ENCODE peak calls at places on chromosomes 16 and 17, in ten cellular contexts. N, A, S, H, E, Q, Y, B, G and L are unnamed samples.

GRCh38 chr17:2263183-2263954 is 40.2 kb downstream of the SMG6 start:
- DNase-seq in Y (no peak), E (no peak), S (no peak), G (no peak), N (no peak), B (no peak), Q (no peak), H (no peak), A (no peak), L (no peak)

GRCh38 chr16:87949071-87949744 is 2.0 kb upstream of the BANP start:
- DNase-seq in E (no peak), G (no peak), A (no peak), Q (no peak), B (no peak), N (no peak), H (no peak), S (no peak), Y (no peak), L (no peak)

GRCh38 chr17:21774263-21774662 is 81.9 kb downstream of the KCNJ18 start:
- DNase-seq in Y (no peak), E (no peak), G (no peak), S (no peak), A (no peak), N (no peak), H (no peak), B (no peak), Q (no peak), L (no peak)

GRCh38 chr17:30950669-30951399 is 20.0 kb upstream of the RNF135 start:
- DNase-seq in Y (peak), E (peak), B (no peak), H (no peak), Q (peak), S (peak), N (no peak), G (no peak), A (no peak), L (peak)

GRCh38 chr16:87661561-87661960 is 59.3 kb downstream of the JPH3 start:
- DNase-seq in Y (no peak), H (no peak), A (peak), B (no peak), S (no peak), N (no peak), E (peak), Q (peak), G (peak), L (no peak)

GRCh38 chr17:48636177-48637018 is 10.2 kb upstream of the HOXB9 start:
- DNase-seq in Y (no peak), B (peak), E (peak), N (no peak), S (no peak), Q (peak), G (peak), H (peak), A (peak), L (peak)

GRCh38 chr17:66807182-66807581 is 27.7 kb upstream of the CACNG5 start:
- DNase-seq in B (no peak), G (no peak), N (peak), Q (no peak), A (no peak), E (no peak), S (no peak), H (no peak), Y (no peak), L (no peak)

GRCh38 chr17:40541060-40541872 is 24.0 kb downstream of the CCR7 start:
- DNase-seq in Q (no peak), S (no peak), N (no peak), Y (peak), A (peak), G (peak), E (no peak), B (peak), H (no peak), L (no peak)

GRCh38 chr16:87703835-87704375 is 61.9 kb downstream of the KLHDC4 start:
- DNase-seq in H (no peak), G (no peak), S (no peak), Q (no peak), E (no peak), Y (no peak), N (no peak), B (no peak), A (no peak), L (no peak)

GRCh38 chr17:80086616-80087015 is 14.8 kb upstream of the GAA start:
- DNase-seq in E (no peak), B (no peak), A (no peak), Y (no peak), Q (no peak), S (no peak), H (no peak), G (no peak), N (no peak), L (no peak)

GRCh38 chr16:15484662-15485061 is 50.3 kb downstream of the BMERB1 start:
- DNase-seq in H (no peak), A (no peak), B (no peak), N (no peak), S (no peak), E (no peak), G (no peak), Y (no peak), Q (peak), L (no peak)

GRCh38 chr16:23516366-23517137 is 6.3 kb upstream of the GGA2 start:
- DNase-seq in B (no peak), N (no peak), Y (no peak), S (no peak), G (no peak), H (no peak), Q (no peak), E (peak), A (no peak), L (no peak)

GRCh38 chr16:25838724-25839186 is 147.0 kb downstream of the HS3ST4 start:
- DNase-seq in Q (peak), B (peak), A (no peak), H (no peak), Y (no peak), G (no peak), N (no peak), E (peak), S (peak), L (no peak)

GRCh38 chr17:73888875-73889274 is 244.6 kb upstream of the SDK2 start:
- DNase-seq in S (no peak), A (no peak), E (no peak), G (no peak), B (no peak), H (no peak), N (no peak), Y (no peak), Q (no peak), L (no peak)

GRCh38 chr16:83615553-83615952 is 192.2 kb upstream of the HSBP1 start:
- DNase-seq in B (no peak), H (no peak), Y (no peak), Q (no peak), E (no peak), S (no peak), A (no peak), G (no peak), N (no peak), L (no peak)

GRCh38 chr17:82003411-82004381 is 19.0 kb downstream of the CENPX start:
- DNase-seq in E (no peak), Q (peak), H (no peak), A (no peak), G (no peak), N (no peak), B (no peak), S (no peak), Y (peak), L (peak)

GRCh38 chr16:49788936-49789335 is 67.0 kb downstream of the ZNF423 start:
- DNase-seq in H (no peak), S (no peak), N (no peak), G (no peak), A (no peak), E (no peak), Q (no peak), Y (no peak), B (no peak), L (no peak)

GRCh38 chr16:52471650-52472370 is 75.1 kb downstream of the TOX3 start:
- DNase-seq in B (no peak), A (no peak), Q (no peak), H (no peak), N (no peak), G (no peak), Y (no peak), E (no peak), S (no peak), L (no peak)

GRCh38 chr16:84423416-84423837 is 55.1 kb downstream of the ATP2C2 start:
- DNase-seq in A (no peak), N (peak), B (no peak), Y (no peak), H (no peak), G (no peak), E (no peak), S (peak), Q (peak), L (no peak)

GRCh38 chr17:66509913-66510312 is 207.5 kb downstream of the PRKCA start:
- DNase-seq in G (no peak), Q (no peak), A (no peak), N (no peak), Y (no peak), H (no peak), S (no peak), E (no peak), B (no peak), L (no peak)